ENCODE peak calls at places on chromosomes 1 and 21, in four cellular contexts. H, F, J and D are unnamed samples.

GRCh38 chr1:93051961-93052360 is 27.1 kb upstream of the MTF2 start:
- DNase-seq in J (no peak), F (no peak), H (no peak), D (no peak)

GRCh38 chr1:156140879-156141707 is 12.3 kb upstream of the SEMA4A start:
- DNase-seq in J (no peak), F (no peak), H (no peak), D (no peak)

GRCh38 chr21:41770901-41771624 is 4.2 kb upstream of the RIPK4 start:
- DNase-seq in F (no peak), H (no peak), J (no peak), D (no peak)

GRCh38 chr1:31029031-31029430 is 36.5 kb downstream of the PUM1 start:
- DNase-seq in J (no peak), F (no peak), H (no peak), D (no peak)

GRCh38 chr1:206734499-206735142 is 36.0 kb upstream of the IL19 start:
- DNase-seq in F (peak), J (peak), H (peak), D (no peak)

GRCh38 chr1:63662056-63662836 is 69.0 kb downstream of the PGM1 start:
- DNase-seq in F (no peak), H (no peak), J (peak), D (no peak)

GRCh38 chr1:158145173-158145719 is 35.4 kb upstream of the CD1D start:
- DNase-seq in H (no peak), F (no peak), J (no peak), D (no peak)

GRCh38 chr1:240256836-240257503 is 165.3 kb downstream of the FMN2 start:
- DNase-seq in J (no peak), F (no peak), H (no peak), D (no peak)

GRCh38 chr1:78437393-78437792 is 53.4 kb upstream of the PTGFR start:
- DNase-seq in J (no peak), H (no peak), F (no peak), D (no peak)

GRCh38 chr1:19447550-19447949 is 37.8 kb downstream of the CAPZB start:
- DNase-seq in J (no peak), F (no peak), H (no peak), D (no peak)

GRCh38 chr1:225914391-225914790 is 9.7 kb downstream of the PYCR2 start:
- DNase-seq in F (no peak), J (no peak), H (no peak), D (no peak)

GRCh38 chr21:42929969-42930368 is 4.5 kb upstream of the ERVH48-1 start:
- DNase-seq in H (no peak), F (no peak), J (no peak), D (no peak)

GRCh38 chr1:109644670-109645069 is 11.2 kb upstream of the GSTM4 start:
- DNase-seq in F (no peak), J (no peak), H (no peak), D (no peak)

GRCh38 chr1:74247881-74248528 is 12.8 kb downstream of the TNNI3K start:
- DNase-seq in F (no peak), H (no peak), J (no peak), D (no peak)

GRCh38 chr1:85464497-85465098 is 361 bp downstream of the DDAH1 start:
- DNase-seq in J (peak), F (peak), H (no peak), D (no peak)

GRCh38 chr1:55723001-55723400 is 507.8 kb upstream of the USP24 start:
- DNase-seq in H (no peak), F (no peak), J (no peak), D (no peak)

GRCh38 chr1:216847385-216848036 is 124.3 kb upstream of the ESRRG start:
- DNase-seq in J (no peak), F (no peak), H (no peak), D (no peak)

GRCh38 chr1:28436211-28436769 is 66.8 kb downstream of the PHACTR4 start:
- DNase-seq in J (no peak), H (no peak), F (no peak), D (no peak)

GRCh38 chr1:150619576-150620509 is 9.6 kb downstream of the ENSA start:
- DNase-seq in H (no peak), F (no peak), J (no peak), D (no peak)

GRCh38 chr1:8523641-8524206 is 205.8 kb downstream of the SLC45A1 start:
- DNase-seq in J (no peak), H (no peak), F (no peak), D (no peak)

GRCh38 chr1:233613252-233614172 is at the start of gene KCNK1:
- DNase-seq in J (peak), H (no peak), F (peak), D (no peak)
- TF ChIP-seq POLR2AphosphoS5 in J (peak), H (no peak), F (peak), D (peak)

GRCh38 chr1:6515771-6516170 is 24.3 kb upstream of the PLEKHG5 start:
- DNase-seq in J (no peak), F (no peak), H (no peak), D (no peak)
- TF ChIP-seq POLR2AphosphoS5 in J (no peak), F (no peak), H (no peak), D (no peak)

GRCh38 chr21:37257526-37257966 is 9.6 kb downstream of the VPS26C start:
- DNase-seq in F (peak), J (no peak), H (no peak), D (no peak)
- TF ChIP-seq POLR2AphosphoS5 in F (no peak), J (no peak), H (no peak), D (no peak)

DNA sequence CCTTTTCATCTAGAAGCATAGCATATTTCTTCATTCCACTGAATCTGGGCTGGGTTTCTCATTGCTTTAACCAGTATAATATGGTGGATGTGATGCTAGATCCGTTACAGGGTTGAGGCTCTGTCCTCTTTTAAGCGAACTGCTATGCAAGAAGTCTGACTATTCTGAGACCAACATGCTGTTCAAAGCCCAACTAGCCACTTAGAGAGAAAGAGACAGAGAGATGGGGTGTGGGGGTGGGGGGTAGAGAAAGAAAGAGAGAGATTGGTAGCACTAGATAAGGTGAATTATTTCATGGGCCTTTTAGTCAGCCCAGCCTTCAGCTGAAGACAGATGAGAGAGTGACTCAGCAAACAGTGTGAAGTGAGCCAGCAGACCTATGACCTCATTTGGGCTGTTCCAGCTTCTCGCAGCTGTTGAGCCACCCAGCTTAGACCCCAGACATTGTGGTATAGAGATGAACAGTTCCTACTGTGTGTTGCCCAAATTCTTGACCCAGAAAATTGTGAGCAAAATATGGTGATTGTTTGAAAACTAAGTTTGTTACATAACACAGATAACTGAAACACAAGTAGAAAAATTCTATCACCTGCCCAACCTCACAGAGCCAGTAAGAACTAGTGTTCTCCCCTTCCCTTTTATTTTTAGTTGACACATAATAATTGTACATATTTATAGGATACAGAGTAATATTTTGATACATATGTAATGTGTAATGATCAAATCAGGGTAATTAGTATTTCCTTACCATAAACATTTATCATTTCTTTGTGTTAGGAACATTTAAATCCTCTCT is 40.7 kb upstream of the PRKACB start:
- DNase-seq in H (peak), F (peak), J (peak), D (no peak)
- TF ChIP-seq POLR2AphosphoS5 in H (no peak), F (no peak), J (no peak), D (no peak)

GRCh38 chr1:69086148-69086547 is 481.6 kb upstream of the LRRC7 start:
- DNase-seq in H (no peak), J (no peak), F (no peak), D (no peak)

GRCh38 chr1:69090170-69090569 is 477.6 kb upstream of the LRRC7 start:
- DNase-seq in H (no peak), J (no peak), F (no peak), D (no peak)

GRCh38 chr1:69090752-69091151 is 477.0 kb upstream of the LRRC7 start:
- DNase-seq in F (no peak), J (no peak), H (no peak), D (no peak)

DNA sequence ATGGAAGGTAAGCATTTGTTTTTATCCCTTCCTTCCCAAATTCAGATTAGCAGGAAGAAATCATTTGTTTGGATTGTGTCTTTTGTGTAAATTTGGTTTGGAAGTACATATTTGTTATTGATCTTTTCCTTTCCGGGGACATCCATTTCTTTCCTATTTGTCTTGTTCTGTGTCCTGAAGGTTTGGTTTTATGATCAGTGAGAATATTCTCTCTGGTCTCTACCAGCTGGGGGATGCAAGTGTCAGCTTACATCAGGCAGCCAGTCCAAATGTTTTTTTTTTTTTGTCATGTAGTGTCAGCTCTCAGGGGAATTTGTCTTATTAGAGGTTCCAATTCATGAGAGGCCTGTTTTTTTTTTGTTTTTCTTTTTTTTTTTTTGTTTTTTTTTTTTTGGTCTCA is 479.2 kb upstream of the LRRC7 start:
- DNase-seq in H (no peak), J (no peak), F (no peak), D (no peak)
- TF ChIP-seq POLR2AphosphoS5 in H (no peak), J (no peak), F (no peak), D (no peak)

GRCh38 chr1:188497020-188497419 is 1668.3 kb downstream of the PLA2G4A start:
- DNase-seq in H (no peak), F (no peak), J (no peak), D (no peak)
- TF ChIP-seq POLR2AphosphoS5 in H (no peak), F (no peak), J (no peak), D (no peak)